ENCODE peak calls at places on chromosomes 7 and 10, in six cellular contexts. J is left lung, O is AG04449, A is astrocyte of the spinal cord, Z is mammary epithelial cell, T is testis. P is an unnamed sample.

GRCh38 chr10:69141304-69141703 is 17.3 kb downstream of the VPS26A start:
- DNase-seq in J (no peak), A (no peak), Z (no peak), T (no peak), O (no peak), P (no peak)

GRCh38 chr7:14197280-14197679 is 207.8 kb upstream of the ETV1 start:
- DNase-seq in T (peak; percentile 60), Z (no peak), O (no peak), J (no peak), A (peak; percentile 62), P (no peak)

GRCh38 chr10:33010132-33011037 is 52.4 kb upstream of the ITGB1 start:
- DNase-seq in Z (peak; percentile 97), T (no peak), A (peak; percentile 83), J (no peak), O (no peak), P (peak; percentile 82)

GRCh38 chr10:15141136-15142067 is 27.1 kb downstream of the NMT2 start:
- DNase-seq in O (no peak), T (no peak), A (peak; percentile 39), Z (no peak), J (no peak), P (no peak)

GRCh38 chr7:43302211-43302711 is 189.8 kb downstream of the HECW1 start:
- DNase-seq in Z (peak; percentile 84), J (no peak), O (no peak), T (no peak), A (peak; percentile 94), P (peak; percentile 67)

GRCh38 chr7:157928808-157929425 is 592.1 kb downstream of the DNAJB6 start:
- DNase-seq in Z (no peak), A (no peak), O (no peak), J (no peak), T (no peak), P (no peak)

GRCh38 chr10:61937631-61938284 is 36.3 kb downstream of the ARID5B start:
- DNase-seq in T (no peak), Z (peak; percentile 53), J (no peak), A (peak; percentile 46), O (peak; percentile 62), P (peak; percentile 79)

GRCh38 chr10:72096115-72097000 is 8.0 kb upstream of the SPOCK2 start:
- DNase-seq in J (no peak), A (peak; percentile 70), T (peak; percentile 70), Z (no peak), O (peak; percentile 1), P (no peak)

GRCh38 chr10:48522011-48522765 is 82.7 kb downstream of the ARHGAP22 start:
- DNase-seq in T (no peak), O (no peak), Z (no peak), A (peak; percentile 29), J (no peak), P (no peak)

GRCh38 chr7:1950623-1951523 is 280.8 kb downstream of the ELFN1 start:
- DNase-seq in Z (no peak), O (no peak), J (peak; percentile 68), T (peak; percentile 63), A (peak; percentile 22), P (no peak)

GRCh38 chr10:79555354-79555753 is 4.9 kb downstream of the SFTPA2 start:
- DNase-seq in Z (no peak), O (no peak), T (no peak), A (no peak), J (no peak), P (no peak)

GRCh38 chr7:51058764-51059163 is 257.8 kb downstream of the COBL start:
- DNase-seq in J (no peak), Z (no peak), A (no peak), T (no peak), O (no peak), P (no peak)

GRCh38 chr7:91181949-91182348 is 82.3 kb upstream of the FZD1 start:
- DNase-seq in J (no peak), T (no peak), Z (peak; percentile 35), O (no peak), A (peak; percentile 23), P (peak; percentile 25)

GRCh38 chr10:70996549-70996948 is 108.2 kb upstream of the PCBD1 start:
- DNase-seq in Z (no peak), T (no peak), O (no peak), A (no peak), J (peak; percentile 12), P (no peak)

GRCh38 chr7:132655071-132655761 is 78.9 kb upstream of the PLXNA4 start:
- DNase-seq in T (peak; percentile 56), O (no peak), A (peak; percentile 58), Z (no peak), J (peak; percentile 42), P (no peak)

GRCh38 chr7:51354897-51355296 is 38.3 kb upstream of the COBL start:
- DNase-seq in J (no peak), A (no peak), T (no peak), O (no peak), Z (no peak), P (no peak)

GRCh38 chr10:2225609-2226008 is 488.3 kb upstream of the ADARB2 start:
- DNase-seq in Z (no peak), T (no peak), J (no peak), A (no peak), O (no peak), P (no peak)

GRCh38 chr7:84686373-84686772 is 491.8 kb upstream of the SEMA3A start:
- DNase-seq in T (no peak), O (no peak), A (no peak), Z (peak; percentile 29), J (no peak), P (peak; percentile 50)

GRCh38 chr7:17274551-17275245 is 23.8 kb upstream of the AHR start:
- DNase-seq in O (no peak), J (no peak), A (peak; percentile 87), T (no peak), Z (peak; percentile 86), P (peak; percentile 38)

GRCh38 chr7:43764039-43764789 is 5.7 kb downstream of the BLVRA start:
- DNase-seq in Z (peak; percentile 67), J (peak; percentile 83), T (peak; percentile 68), A (no peak), O (no peak), P (peak; percentile 66)

GRCh38 chr10:128437786-128438350 is 311.6 kb upstream of the MKI67 start:
- DNase-seq in A (no peak), O (no peak), T (no peak), Z (no peak), J (no peak), P (no peak)

GRCh38 chr10:97919012-97919411 is 69.4 kb downstream of the GOLGA7B start:
- DNase-seq in J (no peak), A (no peak), O (no peak), T (no peak), Z (peak; percentile 36), P (peak; percentile 44)

GRCh38 chr10:24438800-24439199 is 229.9 kb downstream of the KIAA1217 start:
- DNase-seq in A (peak; percentile 48), T (no peak), Z (no peak), O (no peak), J (no peak), P (no peak)

GRCh38 chr10:116848912-116849270 is 408 bp upstream of the ENO4 start:
- DNase-seq in T (peak; percentile 30), Z (no peak), A (no peak), J (no peak), O (no peak), P (no peak)

GRCh38 chr10:121942749-121943148 is 14.9 kb upstream of the ATE1 start:
- DNase-seq in O (peak; percentile 82), Z (peak; percentile 66), J (no peak), A (peak; percentile 93), T (no peak), P (peak; percentile 61)

GRCh38 chr10:70558871-70559810 is 43.4 kb downstream of the PRF1 start:
- DNase-seq in Z (peak; percentile 42), A (peak; percentile 72), T (peak; percentile 90), J (peak; percentile 73), O (no peak), P (peak; percentile 53)

GRCh38 chr7:158407581-158408331 is 179.9 kb downstream of the PTPRN2 start:
- DNase-seq in O (no peak), Z (peak; percentile 11), A (peak; percentile 34), T (no peak), J (no peak), P (peak; percentile 75)

GRCh38 chr7:22849158-22849557 is 26.5 kb upstream of the TOMM7 start:
- DNase-seq in T (no peak), Z (no peak), O (no peak), A (no peak), J (no peak), P (no peak)

GRCh38 chr7:148503900-148504487 is 86.6 kb upstream of the C7orf33 start:
- DNase-seq in A (peak; percentile 40), Z (peak; percentile 15), J (no peak), T (no peak), O (peak; percentile 3), P (peak; percentile 41)

GRCh38 chr10:75654171-75654772 is 222.8 kb downstream of the LRMDA start:
- DNase-seq in J (no peak), A (peak; percentile 53), O (no peak), T (no peak), Z (no peak), P (peak; percentile 15)

GRCh38 chr10:131963350-131963749 is 18.4 kb downstream of the BNIP3 start:
- DNase-seq in A (no peak), Z (no peak), O (no peak), J (no peak), T (no peak), P (no peak)

GRCh38 chr10:588246-589165 is 101.0 kb downstream of the DIP2C start:
- DNase-seq in O (no peak), J (no peak), A (peak; percentile 36), T (no peak), Z (no peak), P (no peak)
- TF ChIP-seq CTCF in O (peak; percentile 53), J (no peak), A (peak; percentile 34), T (no peak), Z (no peak), P (peak; percentile 19)

DNA sequence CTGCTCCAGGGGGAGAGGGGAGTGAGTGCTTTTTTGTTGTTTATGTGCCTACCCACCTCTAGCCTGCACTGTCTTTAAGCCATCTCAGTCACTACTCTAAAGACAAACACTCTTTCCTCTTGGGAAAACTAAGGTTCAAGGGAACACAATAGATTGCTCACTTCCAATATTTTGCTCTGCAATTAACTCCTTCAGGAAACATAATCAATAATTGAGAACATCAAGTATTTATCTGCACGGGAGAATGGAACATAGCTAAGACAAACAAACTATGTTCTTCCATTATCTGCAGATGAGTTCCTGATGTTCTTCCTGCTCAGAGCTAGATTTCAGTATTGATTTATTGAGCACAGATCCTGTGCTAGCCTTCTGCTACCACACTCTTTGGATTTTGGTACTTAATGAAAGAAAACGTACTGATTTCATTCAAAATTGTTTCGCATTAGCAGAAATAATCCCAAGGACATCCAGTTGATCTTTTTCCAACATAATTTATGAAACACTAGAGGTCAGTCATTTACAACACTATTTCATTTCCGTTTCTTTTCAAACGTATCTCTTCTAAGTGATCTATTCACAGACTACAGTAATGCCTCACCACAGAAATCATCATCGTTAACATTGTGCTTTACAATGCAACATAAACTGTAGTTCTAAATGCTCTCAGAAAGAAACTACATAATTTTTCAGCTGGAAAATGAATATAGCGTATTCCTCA is 8.3 kb downstream of the NEBL start:
- DNase-seq in A (no peak), Z (no peak), J (no peak), O (no peak), T (no peak), P (no peak)
- H3K4me3 ChIP-seq in A (no peak overlapping the region), Z (no peak overlapping the region), J (no peak overlapping the region), O (no peak overlapping the region), T (no peak overlapping the region), P (no peak overlapping the region)

GRCh38 chr10:114548662-114549061 is 109.4 kb downstream of the ABLIM1 start:
- DNase-seq in T (peak; percentile 63), A (peak; percentile 46), J (no peak), Z (peak; percentile 66), O (no peak), P (peak; percentile 57)
- TF ChIP-seq CTCF in T (peak; percentile 60), A (peak; percentile 61), J (peak; percentile 27), Z (peak; percentile 40), O (peak; percentile 36), P (peak; percentile 64)

GRCh38 chr7:69109879-69110278 is 488.4 kb upstream of the AUTS2 start:
- DNase-seq in O (no peak), A (no peak), T (no peak), J (no peak), Z (no peak), P (no peak)
- H3K4me3 ChIP-seq in O (no peak overlapping the region), A (no peak overlapping the region), T (no peak overlapping the region), J (no peak overlapping the region), Z (no peak overlapping the region), P (no peak overlapping the region)